ENCODE peak calls at places on chromosomes 4 and X, in four cellular contexts. One of them, this sample, is unnamed.

GRCh38 chrX:105191878-105192277 is 28.6 kb downstream of the TEX13A start:
- DNase-seq in HepG2: no peak
- DNase-seq in GM12878: no peak
- DNase-seq in WTC11: peak
- DNase-seq in this sample: no peak

GRCh38 chr4:21947768-21948346 is 715 bp downstream of the KCNIP4 start:
- DNase-seq in GM12878: no peak
- DNase-seq in HepG2: no peak
- DNase-seq in WTC11: no peak
- DNase-seq in this sample: no peak

GRCh38 chrX:2710041-2710471 is 19.0 kb downstream of the CD99 start:
- DNase-seq in WTC11: no peak
- DNase-seq in GM12878: no peak
- DNase-seq in HepG2: no peak
- DNase-seq in this sample: no peak

GRCh38 chr4:15920723-15921591 is 17.6 kb downstream of the FGFBP1 start:
- DNase-seq in GM12878: no peak
- DNase-seq in HepG2: no peak
- DNase-seq in WTC11: no peak
- DNase-seq in this sample: no peak

GRCh38 chr4:131093303-131093702 is 1997.4 kb downstream of the C4orf33 start:
- DNase-seq in GM12878: no peak
- DNase-seq in HepG2: no peak
- DNase-seq in WTC11: no peak
- DNase-seq in this sample: no peak

GRCh38 chr4:10655968-10656367 is 28.6 kb downstream of the CLNK start:
- DNase-seq in GM12878: no peak
- DNase-seq in HepG2: no peak
- DNase-seq in WTC11: no peak
- DNase-seq in this sample: no peak

GRCh38 chrX:14922437-14922836 is 49.2 kb downstream of the MOSPD2 start:
- DNase-seq in HepG2: no peak
- DNase-seq in GM12878: no peak
- DNase-seq in WTC11: no peak
- DNase-seq in this sample: no peak

GRCh38 chrX:40064055-40064597 is 33.6 kb downstream of the BCOR start:
- DNase-seq in HepG2: no peak
- DNase-seq in WTC11: no peak
- DNase-seq in GM12878: no peak
- DNase-seq in this sample: no peak

GRCh38 chr4:6201580-6202091 is 1.3 kb upstream of the JAKMIP1 start:
- DNase-seq in HepG2: no peak
- DNase-seq in WTC11: no peak
- DNase-seq in GM12878: no peak
- DNase-seq in this sample: no peak

GRCh38 chrX:10327651-10328050 is 170.9 kb downstream of the CLCN4 start:
- DNase-seq in GM12878: no peak
- DNase-seq in WTC11: no peak
- DNase-seq in HepG2: peak
- DNase-seq in this sample: no peak

GRCh38 chrX:107766470-107767140 is 9.0 kb downstream of the TSC22D3 start:
- DNase-seq in GM12878: no peak
- DNase-seq in WTC11: no peak
- DNase-seq in HepG2: no peak
- DNase-seq in this sample: no peak

GRCh38 chr4:152094851-152095700 is 334.3 kb upstream of the GATB start:
- DNase-seq in GM12878: no peak
- DNase-seq in HepG2: no peak
- DNase-seq in WTC11: no peak
- DNase-seq in this sample: no peak

GRCh38 chrX:5971300-5971699 is 257.4 kb downstream of the NLGN4X start:
- DNase-seq in GM12878: no peak
- DNase-seq in HepG2: no peak
- DNase-seq in WTC11: no peak
- DNase-seq in this sample: no peak

GRCh38 chrX:57329008-57329407 is 42.5 kb downstream of the FAAH2 start:
- DNase-seq in WTC11: no peak
- DNase-seq in HepG2: peak
- DNase-seq in GM12878: no peak
- DNase-seq in this sample: no peak

GRCh38 chr4:142838781-142839180 is 7.3 kb downstream of the INPP4B start:
- DNase-seq in GM12878: no peak
- DNase-seq in WTC11: no peak
- DNase-seq in HepG2: no peak
- DNase-seq in this sample: no peak

GRCh38 chr4:186033027-186033426 is 35.9 kb upstream of the TLR3 start:
- DNase-seq in WTC11: no peak
- DNase-seq in HepG2: no peak
- DNase-seq in GM12878: no peak
- DNase-seq in this sample: no peak

GRCh38 chr4:186027405-186027804 is 41.6 kb upstream of the TLR3 start:
- DNase-seq in WTC11: no peak
- DNase-seq in HepG2: no peak
- DNase-seq in GM12878: no peak
- DNase-seq in this sample: no peak

GRCh38 chr4:186032259-186032658 is 36.7 kb upstream of the TLR3 start:
- DNase-seq in WTC11: no peak
- DNase-seq in HepG2: no peak
- DNase-seq in GM12878: no peak
- DNase-seq in this sample: no peak

GRCh38 chr4:186030795-186031194 is 38.2 kb upstream of the TLR3 start:
- DNase-seq in WTC11: no peak
- DNase-seq in HepG2: no peak
- DNase-seq in GM12878: no peak
- DNase-seq in this sample: no peak

DNA sequence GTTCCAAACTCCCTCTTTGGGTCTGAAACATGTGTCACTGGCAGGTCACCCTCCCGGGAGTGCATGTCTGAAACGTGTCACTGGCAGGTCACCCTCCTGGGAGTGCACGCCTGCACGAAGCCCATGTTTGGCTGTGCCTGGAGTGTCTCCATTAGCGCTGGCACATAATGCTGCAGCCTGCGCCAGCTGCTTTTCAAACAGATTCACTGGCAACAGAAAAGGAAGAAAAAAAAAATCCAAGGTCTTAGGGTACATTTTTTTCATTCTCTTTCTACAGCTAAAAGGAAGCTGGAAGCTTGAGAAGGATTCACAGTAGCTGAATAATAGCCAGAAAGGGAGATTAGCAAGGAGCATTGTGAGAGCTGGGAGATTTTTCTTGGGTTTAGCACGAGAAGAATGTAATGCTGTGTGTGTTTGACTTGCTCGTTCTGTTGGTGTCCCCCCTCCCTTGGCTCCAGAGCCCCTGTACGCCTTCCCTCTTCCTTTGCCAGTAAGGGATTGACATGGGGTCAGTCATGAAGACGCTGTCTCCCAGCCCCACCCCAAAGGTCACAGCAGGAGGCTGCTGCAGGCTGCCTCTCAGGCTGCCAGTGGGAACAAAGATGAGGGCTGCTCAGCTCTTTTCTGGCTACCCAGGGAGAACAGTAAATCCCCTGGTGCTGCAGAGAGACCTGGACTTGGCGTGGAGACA is 39.1 kb upstream of the TLR3 start:
- DNase-seq in GM12878: no peak
- DNase-seq in WTC11: peak
- DNase-seq in HepG2: no peak
- DNase-seq in this sample: no peak
- TF ChIP-seq CBFB in GM12878: no peak
- TF ChIP-seq CBFB in WTC11: no peak
- TF ChIP-seq CBFB in HepG2: no peak
- TF ChIP-seq CBFB in this sample: no peak

DNA sequence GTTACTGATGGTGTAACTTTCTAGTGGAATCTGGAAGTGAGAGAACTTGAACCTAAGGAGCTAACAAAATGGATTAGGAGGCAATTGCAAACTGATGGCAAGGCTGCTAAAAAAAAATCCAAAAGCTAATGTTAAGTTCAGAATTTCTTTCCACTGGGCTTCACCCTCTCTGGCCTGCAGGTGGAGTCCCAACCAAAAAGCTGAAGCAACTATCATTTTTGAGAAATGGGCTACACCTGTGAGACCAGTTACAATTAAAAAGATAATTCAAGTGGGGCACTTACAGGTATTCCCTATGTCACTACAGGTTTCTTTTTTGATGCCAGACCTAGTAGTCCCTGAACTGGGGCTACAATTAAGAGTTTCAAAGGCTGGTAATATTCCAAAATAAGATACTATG is 142.1 kb upstream of the FTHL17 start:
- DNase-seq in WTC11: peak
- DNase-seq in GM12878: no peak
- DNase-seq in HepG2: no peak
- DNase-seq in this sample: peak
- TF ChIP-seq CBFB in WTC11: no peak
- TF ChIP-seq CBFB in GM12878: no peak
- TF ChIP-seq CBFB in HepG2: no peak
- TF ChIP-seq CBFB in this sample: no peak

DNA sequence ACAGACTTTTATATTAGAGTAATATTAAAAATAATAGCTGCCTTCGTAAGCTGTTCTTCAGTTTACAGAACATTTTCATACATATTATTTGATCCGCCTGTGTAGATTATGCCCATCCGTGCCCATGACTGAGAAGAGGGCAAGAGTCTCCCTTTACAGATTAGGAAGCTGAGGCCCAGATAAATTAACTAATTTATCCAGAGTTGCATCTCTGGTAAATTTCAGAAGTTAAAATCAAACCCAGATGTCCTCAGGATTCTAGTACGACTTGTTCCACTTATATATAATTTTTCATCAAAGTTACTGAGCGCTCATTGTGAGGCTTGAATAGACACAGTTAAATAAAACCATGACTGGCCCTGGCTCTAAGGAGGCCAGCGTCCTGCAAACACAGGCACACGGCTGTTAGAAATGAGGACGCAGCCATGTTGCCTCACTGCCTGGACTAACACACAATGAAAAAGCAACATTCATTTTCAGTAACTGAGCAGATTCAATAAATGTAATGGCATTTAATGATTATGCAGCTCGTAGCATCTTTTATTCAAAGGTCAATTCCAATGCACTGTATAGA is 148.0 kb downstream of the TENM3 start:
- DNase-seq in WTC11: no peak
- DNase-seq in HepG2: no peak
- DNase-seq in GM12878: no peak
- DNase-seq in this sample: no peak
- TF ChIP-seq CBFB in WTC11: no peak
- TF ChIP-seq CBFB in HepG2: no peak
- TF ChIP-seq CBFB in GM12878: no peak
- TF ChIP-seq CBFB in this sample: no peak

DNA sequence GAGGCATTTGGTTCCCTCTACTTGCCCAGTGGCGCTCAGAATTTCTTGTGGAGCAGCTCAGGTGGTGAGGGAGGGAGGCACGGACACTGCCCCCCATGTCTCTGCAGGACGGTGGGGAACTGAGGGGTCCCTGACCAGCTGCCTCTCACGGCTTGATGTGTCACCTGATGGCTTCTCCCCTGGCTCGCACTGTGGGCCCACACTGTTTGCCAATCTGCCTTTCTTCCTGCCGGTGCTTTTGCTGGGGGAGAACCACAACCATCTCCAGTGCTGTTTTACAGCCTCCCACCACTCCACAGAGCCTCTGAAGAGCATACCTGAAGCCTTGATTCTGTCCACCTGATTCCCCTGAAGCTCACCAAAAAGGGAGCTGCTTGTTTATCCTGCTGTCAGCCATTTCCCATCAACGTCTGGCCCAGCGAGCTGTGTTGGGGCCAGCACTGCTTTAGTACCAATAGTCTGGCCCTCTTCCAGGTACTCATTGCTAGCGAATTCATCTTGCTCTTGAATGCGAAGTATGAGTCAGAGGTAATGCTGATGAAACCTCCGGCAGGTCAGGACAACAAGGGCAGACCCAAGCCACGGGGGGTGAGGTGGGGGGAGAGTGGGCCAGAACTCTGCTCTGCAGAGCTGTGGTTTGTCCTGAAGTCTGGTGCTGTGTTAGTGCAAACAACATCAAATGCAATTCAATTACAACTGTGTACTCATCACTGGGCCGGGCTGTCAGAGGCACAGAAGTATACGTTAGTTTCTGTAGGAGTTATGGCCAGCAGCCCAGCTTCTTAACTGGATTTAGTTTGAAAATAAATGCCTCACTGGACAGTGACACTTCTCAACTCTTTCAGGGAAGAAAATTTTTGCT is 208.3 kb upstream of the JADE1 start:
- DNase-seq in HepG2: peak
- DNase-seq in GM12878: no peak
- DNase-seq in WTC11: peak
- DNase-seq in this sample: peak
- TF ChIP-seq CBFB in HepG2: no peak
- TF ChIP-seq CBFB in GM12878: no peak
- TF ChIP-seq CBFB in WTC11: no peak
- TF ChIP-seq CBFB in this sample: no peak

DNA sequence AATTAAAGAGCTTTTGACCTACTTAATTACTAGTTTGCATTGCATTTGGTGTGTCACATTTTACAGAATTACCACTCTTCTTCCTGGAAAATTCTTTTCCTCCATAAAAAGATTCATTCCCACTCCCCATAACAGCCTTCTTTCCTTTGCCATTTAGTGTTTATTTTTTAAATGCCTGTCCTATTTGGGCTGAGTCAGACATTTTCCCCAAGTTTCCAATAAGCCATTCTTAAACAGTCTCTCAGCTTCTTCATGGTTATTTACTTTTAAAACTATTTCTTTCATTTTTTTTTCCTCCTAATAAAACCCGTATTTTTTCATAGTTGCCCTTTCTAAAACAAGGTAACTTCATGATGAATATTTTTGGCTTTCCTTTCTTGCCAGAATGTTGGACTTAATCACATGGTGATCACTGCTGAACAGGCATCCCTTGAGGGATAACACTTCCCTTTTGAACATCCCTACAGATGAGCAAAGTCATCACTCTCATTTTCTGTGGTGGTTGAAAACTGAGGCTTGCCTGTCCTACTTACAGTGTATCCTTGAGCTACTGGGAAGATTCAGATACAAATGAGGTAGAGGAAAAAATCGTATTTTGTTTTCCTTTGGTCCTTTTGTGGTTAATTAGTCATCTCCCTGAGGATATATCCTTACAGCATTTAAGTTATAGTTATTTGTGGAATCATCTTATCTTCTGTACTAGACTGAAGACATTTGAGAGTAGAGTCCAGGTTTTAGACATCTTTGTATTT is 520.5 kb upstream of the NR3C2 start:
- DNase-seq in HepG2: no peak
- DNase-seq in GM12878: no peak
- DNase-seq in WTC11: no peak
- DNase-seq in this sample: no peak
- TF ChIP-seq CBFB in HepG2: no peak
- TF ChIP-seq CBFB in GM12878: no peak
- TF ChIP-seq CBFB in WTC11: no peak
- TF ChIP-seq CBFB in this sample: no peak

DNA sequence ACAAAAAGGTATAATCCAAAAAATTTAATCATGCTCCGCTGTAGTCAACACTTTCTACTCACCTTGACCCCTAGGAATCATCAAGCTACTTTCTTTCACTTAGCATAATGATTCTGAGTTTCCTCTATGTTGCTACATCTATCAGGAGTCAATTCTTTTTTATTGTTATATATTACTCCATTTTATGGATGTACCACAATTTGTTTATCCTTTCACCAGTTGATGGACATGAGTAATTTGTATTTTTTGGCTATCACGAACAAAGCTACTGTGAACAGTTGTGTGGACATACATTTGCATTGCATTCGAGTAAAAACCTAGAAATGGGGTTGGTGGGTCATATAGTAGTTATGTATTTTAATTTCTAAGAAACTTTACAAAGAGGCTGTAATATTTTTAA is 102.9 kb downstream of the PRSS12 start:
- DNase-seq in GM12878: no peak
- DNase-seq in HepG2: no peak
- DNase-seq in WTC11: no peak
- DNase-seq in this sample: no peak
- TF ChIP-seq CBFB in GM12878: no peak
- TF ChIP-seq CBFB in HepG2: no peak
- TF ChIP-seq CBFB in WTC11: no peak
- TF ChIP-seq CBFB in this sample: no peak

This sample was measured in K562.